ENCODE peak calls at places on chromosomes 4 and X, in eight cellular contexts. D is activated CD8-positive, alpha-beta memory T cell treated with anti-CD3 and anti-CD28 coated beads for 48 hours; E is RCC 7860; X is lung; B is ovary; R is pons; L is AG04450; H is activated CD4-positive, alpha-beta T cell treated with anti-CD3 and anti-CD28 coated beads, Interleukin-2, amount 50 U/mL, for 48 hours. W is an unnamed sample.

GRCh38 chr4:211033-211511 is 86.8 kb downstream of the ZNF718 start:
- DNase-seq in H (peak; percentile 12), B (no peak), E (no peak), X (no peak), D (no peak), L (no peak), R (no peak), W (no peak)

GRCh38 chr4:8547108-8547911 is 32.9 kb upstream of the GPR78 start:
- DNase-seq in E (peak; percentile 67), R (no peak), L (no peak), D (no peak), B (no peak), H (no peak), X (no peak), W (no peak)

GRCh38 chr4:48093949-48094550 is 40.0 kb downstream of the TXK start:
- DNase-seq in X (no peak), R (no peak), D (peak; percentile 33), L (no peak), H (peak; percentile 53), B (no peak), E (peak; percentile 78), W (no peak)

GRCh38 chr4:73707918-73708577 is 32.3 kb upstream of the CXCL8 start:
- DNase-seq in L (peak; percentile 60), R (peak; percentile 14), D (no peak), E (peak; percentile 77), B (peak; percentile 57), X (peak; percentile 74), H (no peak), W (peak; percentile 65)

GRCh38 chrX:146831994-146832393 is 17.4 kb upstream of the CXorf51A start:
- DNase-seq in B (no peak), H (no peak), L (no peak), R (no peak), D (no peak), E (no peak), X (no peak), W (no peak)

GRCh38 chr4:108171541-108172230 is 3.0 kb upstream of the LEF1 start:
- DNase-seq in R (no peak), D (no peak), X (no peak), H (peak; percentile 65), L (no peak), B (no peak), E (no peak), W (no peak)

GRCh38 chrX:46572295-46572936 is 1.1 kb upstream of the CHST7 start:
- DNase-seq in E (no peak), L (no peak), B (no peak), D (no peak), X (no peak), H (no peak), R (no peak), W (no peak)

GRCh38 chrX:31588355-31588754 is 516.5 kb upstream of the FTHL17 start:
- DNase-seq in X (no peak), R (no peak), L (no peak), D (no peak), E (no peak), B (no peak), H (no peak), W (no peak)

GRCh38 chr4:178070155-178070554 is 627.9 kb upstream of the AGA start:
- DNase-seq in E (no peak), H (no peak), L (no peak), B (no peak), R (no peak), X (no peak), D (no peak), W (no peak)

GRCh38 chrX:41265615-41266014 is 68.3 kb upstream of the DDX3X start:
- DNase-seq in E (no peak), X (no peak), D (peak; percentile 15), R (peak; percentile 25), H (peak; percentile 33), L (peak; percentile 57), B (peak; percentile 38), W (no peak)

GRCh38 chrX:40090050-40090804 is 7.5 kb downstream of the BCOR start:
- DNase-seq in H (no peak), B (peak; percentile 73), D (no peak), E (no peak), X (no peak), R (no peak), L (no peak), W (peak; percentile 70)

GRCh38 chrX:9566150-9566621 is 101.3 kb downstream of the TBL1X start:
- DNase-seq in R (peak; percentile 64), E (peak; percentile 82), L (peak; percentile 45), D (no peak), B (peak; percentile 76), X (no peak), H (peak; percentile 4), W (peak; percentile 72)

GRCh38 chr4:128757712-128758111 is 51.8 kb upstream of the JADE1 start:
- DNase-seq in E (no peak), L (no peak), H (no peak), D (no peak), X (no peak), B (no peak), R (peak; percentile 4), W (peak; percentile 61)

GRCh38 chr4:67320645-67321044 is 224.7 kb downstream of the CENPC start:
- DNase-seq in H (no peak), R (no peak), D (no peak), L (no peak), X (no peak), B (no peak), E (no peak), W (no peak)

GRCh38 chrX:51407520-51408409 is 75.1 kb downstream of the NUDT10 start:
- DNase-seq in L (no peak), E (no peak), X (no peak), D (no peak), H (no peak), R (no peak), B (no peak), W (no peak)

GRCh38 chr4:73139991-73140390 is 70.5 kb upstream of the COX18 start:
- DNase-seq in L (no peak), E (no peak), R (peak; percentile 70), B (no peak), X (no peak), D (no peak), H (no peak), W (no peak)

GRCh38 chr4:76658231-76659102 is 223.4 kb downstream of the SHROOM3 start:
- DNase-seq in H (no peak), D (no peak), L (peak; percentile 44), E (peak; percentile 63), R (no peak), X (no peak), B (no peak), W (no peak)

GRCh38 chr4:38204317-38205060 is 244.3 kb downstream of the PTTG2 start:
- DNase-seq in X (no peak), R (peak; percentile 92), B (no peak), D (no peak), E (no peak), H (no peak), L (no peak), W (no peak)

GRCh38 chr4:77047037-77047436 is 28.8 kb downstream of the CCNI start:
- DNase-seq in R (no peak), X (no peak), D (no peak), B (no peak), H (no peak), E (peak; percentile 7), L (no peak), W (no peak)

GRCh38 chrX:115378471-115378870 is 89.0 kb downstream of the LUZP4 start:
- DNase-seq in H (no peak), D (no peak), X (no peak), L (no peak), E (no peak), B (no peak), R (no peak), W (no peak)

GRCh38 chrX:17476411-17476810 is 101.4 kb downstream of the NHS start:
- DNase-seq in E (no peak), D (no peak), H (no peak), R (no peak), X (no peak), B (no peak), L (no peak), W (no peak)

W was measured in heart left ventricle.